ENCODE peak calls at places on chromosomes 5 and 9, in ten cellular contexts. V is MV-4-11; Y is SJSA1; E is CD4-positive, CD25-positive, alpha-beta regulatory T cell; A is fibroblast of pulmonary artery; P is NCI-H1092; G is GM13976; Q is transverse colon; R is effector memory CD4-positive, alpha-beta T cell; L is effector memory CD8-positive, alpha-beta T cell. F is an unnamed sample.

GRCh38 chr5:128579111-128579510 is 41.1 kb upstream of the FBN2 start:
- DNase-seq in R (no peak), Y (no peak), Q (no peak), L (no peak), A (peak), E (no peak), G (no peak), P (no peak), V (no peak), F (no peak)

GRCh38 chr9:133711428-133712220 is 26.5 kb downstream of the SARDH start:
- DNase-seq in L (no peak), Y (peak), Q (no peak), E (no peak), G (no peak), V (no peak), R (no peak), P (no peak), A (peak), F (no peak)

GRCh38 chr9:2178034-2178734 is 163.0 kb downstream of the SMARCA2 start:
- DNase-seq in A (no peak), R (no peak), G (no peak), V (no peak), Y (no peak), E (no peak), Q (no peak), L (no peak), P (no peak), F (no peak)

GRCh38 chr5:123035950-123036390 is 555 bp downstream of the PPIC start:
- DNase-seq in P (no peak), R (no peak), V (no peak), A (peak), E (no peak), G (peak), Y (peak), Q (peak), L (no peak), F (no peak)

GRCh38 chr5:1323803-1324173 is 21.1 kb downstream of the CLPTM1L start:
- DNase-seq in L (no peak), A (no peak), E (no peak), V (no peak), P (no peak), R (no peak), Y (no peak), G (no peak), Q (no peak), F (no peak)

GRCh38 chr5:107112207-107112606 is 558.5 kb downstream of the EFNA5 start:
- DNase-seq in Q (no peak), P (no peak), L (no peak), E (no peak), G (no peak), V (no peak), Y (no peak), R (no peak), A (no peak), F (no peak)

GRCh38 chr9:76624381-76625048 is 139.7 kb upstream of the PCA3 start:
- DNase-seq in A (no peak), Y (no peak), P (no peak), R (no peak), V (no peak), E (no peak), L (no peak), Q (no peak), G (peak), F (no peak)

GRCh38 chr5:1167728-1168709 is 33.4 kb upstream of the SLC6A19 start:
- DNase-seq in R (peak), A (peak), G (peak), Y (peak), Q (peak), V (peak), E (peak), L (peak), P (peak), F (peak)

GRCh38 chr9:114283551-114284111 is 39.3 kb upstream of the ORM1 start:
- DNase-seq in L (no peak), G (no peak), E (no peak), Y (no peak), V (no peak), P (no peak), A (no peak), Q (no peak), R (no peak), F (no peak)

GRCh38 chr9:121735065-121735791 is 83.8 kb downstream of the DAB2IP start:
- DNase-seq in L (peak), P (no peak), G (peak), A (peak), E (no peak), V (peak), R (no peak), Q (peak), Y (no peak), F (no peak)

GRCh38 chr9:1879501-1879900 is 135.6 kb upstream of the SMARCA2 start:
- DNase-seq in A (no peak), L (no peak), P (no peak), Y (no peak), Q (no peak), G (peak), R (no peak), V (no peak), E (no peak), F (no peak)

GRCh38 chr9:100267211-100267610 is 85.5 kb downstream of the TEX10 start:
- DNase-seq in V (no peak), G (no peak), E (no peak), P (no peak), R (no peak), Q (no peak), L (no peak), Y (no peak), A (no peak), F (no peak)

GRCh38 chr5:143525176-143525575 is 121.7 kb upstream of the NR3C1 start:
- DNase-seq in A (no peak), Q (no peak), V (no peak), Y (no peak), P (no peak), L (no peak), G (no peak), E (no peak), R (no peak), F (no peak)

GRCh38 chr9:133256686-133257091 is 18.3 kb downstream of the ABO start:
- DNase-seq in L (no peak), Y (no peak), V (peak), R (no peak), A (no peak), E (no peak), G (no peak), P (no peak), Q (no peak), F (no peak)

GRCh38 chr9:114633452-114634089 is 22.5 kb downstream of the TMEM268 start:
- DNase-seq in A (no peak), V (no peak), E (no peak), Y (no peak), P (no peak), L (no peak), G (no peak), Q (no peak), R (no peak), F (no peak)

GRCh38 chr5:140024928-140025327 is 18.2 kb downstream of the NRG2 start:
- DNase-seq in G (no peak), R (no peak), E (no peak), L (no peak), P (no peak), Q (no peak), Y (no peak), A (no peak), V (peak), F (no peak)

GRCh38 chr9:95048225-95049087 is 269.1 kb downstream of the FANCC start:
- DNase-seq in L (peak), Q (peak), P (no peak), R (peak), G (peak), Y (peak), V (peak), E (peak), A (peak), F (no peak)

GRCh38 chr9:136666364-136667216 is 3.9 kb downstream of the EGFL7 start:
- DNase-seq in A (no peak), R (no peak), L (no peak), E (no peak), Q (no peak), G (no peak), P (no peak), V (no peak), Y (no peak), F (no peak)

GRCh38 chr5:53871772-53872171 is 311.3 kb downstream of the NDUFS4 start:
- DNase-seq in A (no peak), E (no peak), Q (no peak), Y (no peak), R (no peak), V (peak), G (no peak), L (no peak), P (no peak), F (no peak)

GRCh38 chr5:102903074-102903871 is 148.2 kb downstream of the PAM start:
- DNase-seq in Q (no peak), Y (no peak), G (no peak), E (no peak), A (no peak), L (no peak), V (no peak), P (no peak), R (no peak), F (peak)

GRCh38 chr5:177515580-177515979 is 1.2 kb downstream of the DDX41 start:
- DNase-seq in Q (no peak), R (no peak), P (no peak), Y (no peak), L (no peak), V (no peak), A (no peak), G (no peak), E (no peak), F (no peak)

GRCh38 chr5:15031180-15031579 is 159.6 kb upstream of the ANKH start:
- DNase-seq in A (no peak), V (no peak), P (no peak), R (no peak), G (no peak), Y (no peak), Q (no peak), E (no peak), L (no peak), F (peak)

GRCh38 chr5:14167211-14167845 is 24.2 kb downstream of the TRIO start:
- DNase-seq in V (peak), L (no peak), A (peak), E (no peak), Y (no peak), Q (no peak), P (no peak), R (no peak), G (no peak), F (peak)